ENCODE peak calls at places on chromosomes 13 and 19, in ten cellular contexts. W is K562, E is HepG2, Q is right cardiac atrium, S is gastrocnemius medialis, I is Panc1, O is left lung, P is HCT116, J is mucosa of descending colon, D is lung. U is an unnamed sample. For H3K4me1, the result is how much of the 10 kb centered on the place peaks cover.

GRCh38 chr19:50833117-50833801 is at the start of gene KLK15:
- ATAC-seq in S (no peak), I (no peak), O (no peak), J (no peak), W (no peak), Q (no peak), P (no peak), E (no peak), D (no peak), U (no peak)

GRCh38 chr19:42081584-42082258 is 5.8 kb downstream of the ZNF574 start:
- ATAC-seq in J (peak), D (no peak), I (peak), Q (no peak), P (peak), S (no peak), E (peak), W (peak), O (peak), U (no peak)

GRCh38 chr13:113472355-113473025 is 18.0 kb downstream of the DCUN1D2 start:
- ATAC-seq in E (no peak), I (no peak), J (no peak), O (peak), Q (peak), S (no peak), P (no peak), D (peak), W (no peak), U (peak)

GRCh38 chr19:36221474-36221873 is 6.6 kb downstream of the ZNF146 start:
- ATAC-seq in O (no peak), D (no peak), I (no peak), J (no peak), Q (no peak), W (no peak), P (no peak), E (no peak), S (no peak), U (no peak)

GRCh38 chr13:112779856-112780604 is 90.2 kb downstream of the ATP11A start:
- ATAC-seq in J (no peak), W (no peak), I (no peak), E (no peak), O (no peak), S (no peak), P (no peak), Q (no peak), D (no peak), U (no peak)

GRCh38 chr13:49271264-49271663 is 23.5 kb downstream of the CDADC1 start:
- ATAC-seq in S (no peak), D (no peak), J (no peak), W (no peak), I (no peak), P (no peak), E (no peak), O (no peak), Q (no peak), U (no peak)

GRCh38 chr13:65710514-65710913 is 1519.6 kb downstream of the PCDH9 start:
- ATAC-seq in D (no peak), S (no peak), Q (no peak), E (no peak), W (no peak), I (no peak), J (no peak), P (no peak), O (no peak), U (no peak)

GRCh38 chr13:26202365-26202972 is 19.6 kb downstream of the RNF6 start:
- ATAC-seq in P (no peak), E (no peak), I (no peak), O (no peak), D (no peak), Q (peak), S (no peak), W (no peak), J (no peak), U (no peak)

GRCh38 chr19:1154731-1155351 is 19.2 kb downstream of the SBNO2 start:
- ATAC-seq in O (peak), W (no peak), P (no peak), S (peak), I (peak), E (peak), Q (peak), D (peak), J (peak), U (peak)

GRCh38 chr19:18776288-18776594 is 14.9 kb downstream of the COMP start:
- ATAC-seq in I (no peak), O (peak), W (peak), S (no peak), Q (no peak), P (peak), D (no peak), E (peak), J (no peak), U (no peak)

GRCh38 chr13:30413842-30414241 is 8.5 kb upstream of the UBE2L5 start:
- ATAC-seq in E (no peak), O (no peak), Q (no peak), J (no peak), W (no peak), I (no peak), P (no peak), D (no peak), S (no peak), U (no peak)

GRCh38 chr19:12859546-12859945 is 21.2 kb downstream of the MAST1 start:
- ATAC-seq in O (no peak), D (no peak), I (no peak), Q (no peak), P (no peak), J (no peak), S (no peak), E (no peak), W (no peak), U (no peak)

GRCh38 chr13:114100446-114101320 is 31.7 kb downstream of the RASA3 start:
- ATAC-seq in O (no peak), J (peak), Q (peak), E (peak), D (no peak), W (no peak), S (peak), I (peak), P (no peak), U (no peak)

GRCh38 chr13:20411638-20412342 is 113.9 kb downstream of the CRYL1 start:
- ATAC-seq in O (peak), I (no peak), E (no peak), Q (no peak), D (no peak), S (no peak), J (peak), P (no peak), W (no peak), U (no peak)

GRCh38 chr13:104534847-104535246 is 1468.6 kb upstream of the SLC10A2 start:
- ATAC-seq in S (no peak), J (no peak), W (no peak), E (no peak), Q (no peak), D (no peak), I (no peak), P (peak), O (no peak), U (no peak)

GRCh38 chr19:9916719-9917118 is 19.6 kb downstream of the OLFM2 start:
- ATAC-seq in P (no peak), E (no peak), O (no peak), D (no peak), W (no peak), S (no peak), J (no peak), Q (no peak), I (no peak), U (no peak)

GRCh38 chr19:54600228-54600627 is 6.8 kb downstream of the LILRA1 start:
- ATAC-seq in J (no peak), E (no peak), Q (no peak), I (no peak), P (no peak), D (no peak), S (no peak), O (peak), W (no peak), U (no peak)

DNA sequence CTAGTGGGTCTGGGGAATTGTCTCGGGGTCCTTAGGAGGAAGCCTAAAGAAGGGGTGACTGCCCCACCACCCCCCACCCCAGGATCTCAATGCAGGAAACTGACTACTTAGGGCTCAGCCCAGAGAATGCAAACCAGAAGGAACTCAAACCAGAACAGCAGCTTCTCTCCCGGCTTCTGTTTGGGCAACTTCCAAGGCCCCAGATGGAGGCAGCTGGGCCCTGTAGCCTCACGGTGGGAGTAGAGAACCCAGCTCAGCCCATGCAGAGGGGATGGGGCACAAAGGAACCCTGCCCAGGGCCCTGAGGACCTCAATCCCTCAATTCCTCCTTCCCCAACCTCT is 2.3 kb downstream of the ADGRE5 start:
- ATAC-seq in D (no peak), O (no peak), Q (no peak), S (no peak), J (no peak), W (no peak), E (no peak), I (no peak), P (no peak), U (no peak)
- H3K4me1 ChIP-seq in D (under half), O (under half), Q (under half), S (under half), J (under half), W (half or more), E (under half), I (under half), P (under half), U (under half)

GRCh38 chr13:98506343-98507059 is 70.4 kb downstream of the STK24 start:
- ATAC-seq in E (peak), I (no peak), W (no peak), O (no peak), J (no peak), S (no peak), P (no peak), D (no peak), Q (peak), U (no peak)

GRCh38 chr13:98503175-98504028 is 73.5 kb downstream of the STK24 start:
- ATAC-seq in O (no peak), W (peak), E (peak), Q (peak), P (no peak), J (peak), D (no peak), I (no peak), S (peak), U (no peak)

GRCh38 chr13:98504371-98504963 is 72.4 kb downstream of the STK24 start:
- ATAC-seq in J (peak), D (no peak), Q (no peak), O (no peak), E (no peak), W (peak), S (no peak), P (no peak), I (no peak), U (no peak)

GRCh38 chr13:98500963-98501421 is 75.9 kb downstream of the STK24 start:
- ATAC-seq in Q (no peak), D (no peak), I (no peak), W (no peak), O (no peak), J (no peak), E (no peak), P (no peak), S (no peak), U (no peak)

DNA sequence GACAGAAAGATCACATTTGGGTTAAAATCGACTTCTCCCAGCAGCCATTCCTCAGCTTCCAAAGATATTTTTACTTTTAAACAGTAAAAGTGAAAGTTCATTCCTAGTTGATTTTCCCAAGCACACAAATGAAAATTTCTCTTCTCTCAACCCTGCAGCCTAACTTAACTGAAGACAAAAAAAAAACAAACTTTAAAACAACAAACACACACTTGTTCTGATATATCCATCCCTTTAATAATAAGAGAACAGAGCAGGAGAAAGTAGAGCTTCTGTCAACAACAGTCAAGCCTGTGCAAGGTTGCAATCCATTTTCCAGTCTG is 72.9 kb downstream of the STK24 start:
- ATAC-seq in S (no peak), O (no peak), D (no peak), I (no peak), W (no peak), E (no peak), J (no peak), Q (no peak), P (no peak), U (no peak)
- H3K4me1 ChIP-seq in S (half or more), O (under half), D (under half), I (under half), W (under half), E (half or more), J (half or more), Q (under half), P (under half), U (half or more)

GRCh38 chr19:48632692-48633147 is 4.5 kb downstream of the DBP start:
- ATAC-seq in D (no peak), O (no peak), W (no peak), S (peak), J (no peak), I (no peak), P (no peak), Q (no peak), E (no peak), U (no peak)
- H3K4me1 ChIP-seq in D (under half), O (under half), W (half or more), S (half or more), J (half or more), I (under half), P (under half), Q (under half), E (half or more), U (half or more)

DNA sequence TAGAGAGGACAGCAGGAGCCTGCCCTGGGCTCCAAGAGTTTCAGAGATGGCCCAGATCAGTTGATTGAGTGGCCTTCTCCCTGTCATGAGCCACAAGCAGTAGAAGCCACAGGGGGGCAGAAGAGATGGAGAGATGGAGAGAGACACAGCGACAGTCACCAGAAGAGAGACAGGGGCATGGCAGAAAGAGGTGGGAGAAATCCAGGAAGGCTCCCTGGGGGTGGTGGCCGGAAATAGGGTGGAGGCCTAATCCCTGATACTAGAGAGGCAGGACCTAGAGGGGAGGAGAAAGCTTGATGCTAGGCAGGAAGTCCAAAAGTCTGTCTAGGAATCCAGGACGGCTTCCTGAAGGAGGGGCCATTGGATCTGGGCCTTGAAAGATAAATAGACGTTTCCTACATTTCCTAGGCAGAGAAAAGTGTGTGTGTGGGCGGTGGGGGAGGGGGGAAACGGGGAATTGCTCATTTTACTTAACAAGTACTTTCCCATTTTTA is 9.6 kb upstream of the TPM4 start:
- ATAC-seq in W (peak), E (peak), J (peak), O (peak), Q (peak), D (no peak), I (peak), S (no peak), P (peak), U (peak)
- H3K4me1 ChIP-seq in W (under half), E (half or more), J (under half), O (under half), Q (under half), D (under half), I (under half), S (under half), P (under half), U (under half)

GRCh38 chr19:39355253-39355652 is 13.0 kb downstream of the SAMD4B start:
- ATAC-seq in D (no peak), O (no peak), S (no peak), E (no peak), Q (no peak), P (no peak), W (no peak), J (no peak), I (no peak), U (no peak)
- H3K4me1 ChIP-seq in D (under half), O (under half), S (under half), E (under half), Q (under half), P (under half), W (under half), J (under half), I (under half), U (under half)

U was measured in gastroesophageal sphincter.